ENCODE peak calls at places on chromosomes 5 and 9, in five cellular contexts. D, F, Y, R and U are unnamed samples.

GRCh38 chr5:64690104-64690416 is 243 bp upstream of the SHISAL2B start:
- DNase-seq in Y (no peak), R (no peak), D (no peak), F (no peak), U (no peak)

GRCh38 chr5:90119531-90119940 is 290.0 kb downstream of the CETN3 start:
- DNase-seq in Y (no peak), D (no peak), F (no peak), R (no peak), U (no peak)

GRCh38 chr5:50302815-50303490 is 138.1 kb downstream of the EMB start:
- DNase-seq in D (no peak), R (no peak), F (no peak), Y (no peak), U (no peak)

GRCh38 chr5:59609501-59610265 is 283.8 kb downstream of the PDE4D start:
- DNase-seq in F (no peak), D (no peak), R (no peak), Y (no peak), U (no peak)

GRCh38 chr5:122523776-122524175 is 211.7 kb downstream of the SNCAIP start:
- DNase-seq in Y (no peak), F (no peak), R (no peak), D (no peak), U (no peak)

GRCh38 chr9:130199605-130200004 is 27.4 kb downstream of the NCS1 start:
- DNase-seq in F (no peak), D (no peak), Y (no peak), R (no peak), U (no peak)

GRCh38 chr5:172183881-172184280 is 4.1 kb downstream of the STK10 start:
- DNase-seq in F (no peak), Y (no peak), R (no peak), D (no peak), U (no peak)

GRCh38 chr9:33868430-33869000 is 51.6 kb downstream of the UBE2R2 start:
- DNase-seq in Y (no peak), R (no peak), F (no peak), D (no peak), U (no peak)

GRCh38 chr9:25964239-25964638 is 286.0 kb upstream of the TUSC1 start:
- DNase-seq in Y (no peak), D (no peak), F (peak; percentile 51), R (no peak), U (no peak)

GRCh38 chr9:21677834-21678233 is 124.6 kb upstream of the MTAP start:
- DNase-seq in D (no peak), F (no peak), Y (no peak), R (no peak), U (no peak)

GRCh38 chr9:123418052-123418430 is 62.0 kb downstream of the CRB2 start:
- DNase-seq in D (no peak), Y (no peak), F (no peak), R (no peak), U (no peak)

GRCh38 chr5:6837519-6838110 is 124.4 kb downstream of the TENT4A start:
- DNase-seq in Y (peak; percentile 57), R (no peak), F (peak; percentile 96), D (peak; percentile 32), U (no peak)

GRCh38 chr9:92438900-92439526 is 14.7 kb upstream of the OMD start:
- DNase-seq in D (no peak), F (no peak), Y (no peak), R (no peak), U (no peak)

GRCh38 chr5:179497636-179498365 is 52.6 kb upstream of the RUFY1 start:
- DNase-seq in D (no peak), R (no peak), F (no peak), Y (no peak), U (no peak)

GRCh38 chr9:120791161-120791560 is 2.1 kb downstream of the FBXW2 start:
- DNase-seq in F (no peak), D (no peak), R (no peak), Y (no peak), U (no peak)

GRCh38 chr5:132100672-132101261 is 27.2 kb downstream of the CSF2 start:
- DNase-seq in F (no peak), Y (no peak), D (no peak), R (peak; percentile 75), U (no peak)

GRCh38 chr9:128144239-128145181 is 4.7 kb upstream of the LCN2 start:
- DNase-seq in D (no peak), R (no peak), Y (peak; percentile 15), F (no peak), U (peak; percentile 19)

GRCh38 chr5:177403194-177403825 is 2.8 kb upstream of the PFN3 start:
- DNase-seq in Y (no peak), R (no peak), F (peak; percentile 74), D (peak; percentile 72), U (no peak)

GRCh38 chr5:72387985-72388384 is 67.8 kb downstream of the PTCD2 start:
- DNase-seq in D (no peak), Y (no peak), R (no peak), F (no peak), U (no peak)

GRCh38 chr5:174493536-174493935 is 230.8 kb upstream of the MSX2 start:
- DNase-seq in Y (no peak), F (no peak), R (no peak), D (no peak), U (no peak)

GRCh38 chr5:83543898-83544297 is 72.4 kb downstream of the VCAN start:
- DNase-seq in D (no peak), R (no peak), F (no peak), Y (no peak), U (no peak)

GRCh38 chr5:74589204-74590056 is 51.1 kb downstream of the ENC1 start:
- DNase-seq in Y (no peak), D (no peak), F (no peak), R (no peak), U (no peak)

GRCh38 chr9:134634667-134635230 is 6.9 kb upstream of the COL5A1 start:
- DNase-seq in Y (no peak), R (no peak), D (no peak), F (no peak), U (no peak)

DNA sequence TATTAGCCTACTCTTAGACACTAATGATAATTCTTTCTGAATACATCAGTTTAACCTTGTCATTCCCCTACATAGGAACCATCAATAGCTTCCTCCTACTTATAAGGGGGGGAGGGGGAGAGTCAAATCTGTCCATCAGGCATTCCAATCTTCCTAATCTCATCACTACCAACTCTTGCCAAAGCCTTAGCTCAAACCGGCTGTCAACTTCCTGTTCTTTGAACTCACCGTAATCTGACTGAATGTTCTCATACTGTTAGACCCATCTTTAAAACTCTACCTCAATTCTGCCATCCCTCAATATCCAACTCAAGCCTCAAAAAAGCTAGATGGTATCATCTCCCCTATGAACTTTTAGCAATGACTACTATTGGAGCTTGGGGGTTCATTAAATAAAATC is 41.9 kb upstream of the RNF38 start:
- DNase-seq in R (no peak), Y (no peak), D (no peak), F (no peak), U (no peak)
- TF ChIP-seq POLR2AphosphoS5 in R (no peak), Y (no peak), D (no peak), F (no peak), U (no peak)

DNA sequence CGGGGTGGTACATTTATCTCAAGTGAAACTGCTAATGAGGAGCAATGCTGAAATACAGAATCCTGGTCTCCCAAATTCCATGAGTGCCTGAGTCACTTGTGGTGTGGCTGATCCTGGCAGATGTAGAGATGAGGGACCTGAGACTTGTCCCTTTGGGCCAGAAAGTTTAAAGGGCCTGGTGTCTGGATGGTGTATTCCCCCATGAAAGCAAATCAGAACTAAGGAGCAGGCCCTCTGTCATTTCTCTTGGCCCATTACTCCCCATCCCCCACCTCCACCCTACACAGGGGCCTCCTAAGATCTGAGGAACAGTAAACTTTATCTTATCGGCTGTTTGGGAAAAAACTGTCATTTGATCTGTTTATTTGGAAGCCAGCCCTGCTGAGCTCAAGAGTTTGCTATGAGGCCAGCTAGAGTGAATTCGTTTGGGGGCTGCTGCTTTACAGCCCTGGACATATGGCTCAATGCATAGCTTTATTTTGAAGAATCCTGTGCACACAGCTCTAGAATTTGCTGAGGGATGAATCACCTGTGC is 140.3 kb downstream of the LHFPL2 start:
- DNase-seq in Y (no peak), F (no peak), D (no peak), R (no peak), U (no peak)
- TF ChIP-seq POLR2A in Y (no peak), F (no peak), D (no peak), R (no peak), U (no peak)

GRCh38 chr9:132802121-132802795 is 75.8 kb downstream of the AK8 start:
- DNase-seq in D (no peak), F (no peak), R (no peak), Y (no peak), U (no peak)

GRCh38 chr9:132801659-132802058 is 76.4 kb downstream of the AK8 start:
- DNase-seq in D (no peak), R (no peak), Y (no peak), F (no peak), U (no peak)

GRCh38 chr9:132797861-132798659 is 80.0 kb downstream of the AK8 start:
- DNase-seq in F (no peak), Y (no peak), D (no peak), R (no peak), U (no peak)

GRCh38 chr9:132800038-132800648 is 77.9 kb downstream of the AK8 start:
- DNase-seq in D (peak; percentile 66), R (no peak), Y (peak; percentile 65), F (peak; percentile 80), U (peak; percentile 61)

GRCh38 chr9:132798817-132799790 is 79.0 kb downstream of the AK8 start:
- DNase-seq in Y (peak; percentile 82), F (no peak), D (no peak), R (no peak), U (no peak)
- TF ChIP-seq TAF1 in Y (no peak), F (no peak), D (no peak), R (no peak), U (no peak)

GRCh38 chr9:36665921-36666429 is 93.3 kb downstream of the MELK start:
- DNase-seq in Y (no peak), D (peak; percentile 2), F (no peak), R (peak; percentile 13), U (no peak)
- TF ChIP-seq POLR2AphosphoS5 in Y (peak; percentile 50), D (no peak), F (no peak), R (no peak), U (no peak)

DNA sequence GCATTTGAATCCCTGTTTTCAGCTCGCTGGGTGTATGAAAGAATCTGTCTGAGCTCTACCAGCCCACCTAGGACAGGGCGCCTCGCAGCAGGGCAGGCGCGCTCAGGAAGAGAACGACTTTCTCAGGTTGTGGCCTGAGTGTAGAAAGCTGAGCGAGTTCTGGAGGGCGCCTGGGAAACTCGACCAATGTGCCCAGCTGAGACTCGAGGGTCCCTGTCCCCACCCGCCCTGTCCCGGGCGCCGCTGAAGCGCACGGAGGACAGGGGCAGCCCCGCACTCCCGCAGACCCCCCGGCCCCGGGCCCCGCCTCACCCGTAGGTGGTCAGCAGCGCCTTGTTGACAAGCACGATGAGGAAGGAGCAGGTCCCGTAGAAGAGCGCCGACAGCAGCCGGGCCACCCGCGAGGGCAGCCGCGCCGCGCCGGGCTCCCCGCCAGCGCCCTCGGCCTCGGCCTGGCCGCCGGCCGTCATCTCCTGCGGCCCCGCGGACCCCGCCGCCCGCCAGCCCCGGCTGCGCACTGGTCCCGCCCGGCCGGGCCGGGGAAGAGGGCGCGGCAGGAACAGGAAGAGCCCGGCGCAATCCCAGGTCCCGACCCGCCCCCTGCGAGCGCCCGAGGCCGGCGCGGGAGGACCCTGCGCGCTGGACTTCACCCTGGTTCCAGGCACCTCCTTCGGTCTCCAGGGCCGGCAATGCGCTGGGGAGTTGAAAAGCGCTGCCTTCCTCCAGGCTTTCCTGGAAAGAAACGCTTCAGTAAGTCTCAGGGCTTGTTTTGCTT is at the start of gene SLC35D2:
- DNase-seq in F (peak; percentile 74), D (peak; percentile 36), R (no peak), Y (peak; percentile 73), U (no peak)
- TF ChIP-seq POLR2A in F (no peak), D (no peak), R (peak; percentile 33), Y (no peak), U (no peak)